ENCODE peak calls at places on chromosomes 12 and 14, in five cellular contexts. N is T-cell, W is omental fat pad, X is iPS-NIHi11, G is cardiac fibroblast. I is an unnamed sample.

GRCh38 chr12:90234455-90234854 is 525.8 kb upstream of the ATP2B1 start:
- DNase-seq in N (no peak), W (no peak), X (no peak), G (peak), I (no peak)

GRCh38 chr14:31360919-31361662 is 59.3 kb downstream of the HEATR5A start:
- DNase-seq in N (no peak), W (no peak), X (no peak), G (no peak), I (no peak)

GRCh38 chr12:128388461-128388921 is 121.5 kb downstream of the TMEM132C start:
- DNase-seq in N (peak), W (no peak), X (no peak), G (peak), I (peak)

GRCh38 chr12:2998789-2999264 is 39.6 kb downstream of the TEAD4 start:
- DNase-seq in N (no peak), W (no peak), X (peak), G (peak), I (no peak)

GRCh38 chr14:49036236-49036635 is 549.9 kb downstream of the RPS29 start:
- DNase-seq in N (no peak), W (no peak), X (no peak), G (no peak), I (no peak)

GRCh38 chr14:99274346-99275221 is 2.6 kb upstream of the BCL11B start:
- DNase-seq in N (no peak), W (no peak), X (peak), G (peak), I (peak)

GRCh38 chr12:103745962-103746361 is 95.1 kb downstream of the NT5DC3 start:
- DNase-seq in N (no peak), W (no peak), X (peak), G (no peak), I (no peak)

GRCh38 chr12:94225506-94225905 is 77.1 kb downstream of the PLXNC1 start:
- DNase-seq in N (no peak), W (no peak), X (no peak), G (no peak), I (no peak)

GRCh38 chr14:94011795-94012194 is 14.3 kb upstream of the OTUB2 start:
- DNase-seq in N (no peak), W (no peak), X (no peak), G (no peak), I (no peak)

GRCh38 chr12:122318607-122319311 is 52.5 kb upstream of the VPS33A start:
- DNase-seq in N (no peak), W (no peak), X (no peak), G (peak), I (no peak)

GRCh38 chr12:108356902-108357806 is 18.0 kb upstream of the CMKLR1 start:
- DNase-seq in N (no peak), W (no peak), X (no peak), G (no peak), I (no peak)

GRCh38 chr14:83706555-83706954 is 1823.4 kb upstream of the FLRT2 start:
- DNase-seq in N (no peak), W (no peak), X (peak), G (no peak), I (peak)

GRCh38 chr14:84857129-84857528 is 672.8 kb upstream of the FLRT2 start:
- DNase-seq in N (no peak), W (no peak), X (no peak), G (no peak), I (no peak)

GRCh38 chr14:47948981-47949380 is 273.6 kb upstream of the MDGA2 start:
- DNase-seq in N (no peak), W (no peak), X (peak), G (no peak), I (peak)

GRCh38 chr12:97501422-97501821 is 38.8 kb downstream of the RMST start:
- DNase-seq in N (no peak), W (no peak), X (no peak), G (no peak), I (no peak)

GRCh38 chr12:125330645-125331341 is 265.6 kb downstream of the AACS start:
- DNase-seq in N (no peak), W (no peak), X (peak), G (peak), I (peak)

GRCh38 chr14:93039649-93040315 is 75.9 kb downstream of the ITPK1 start:
- DNase-seq in N (no peak), W (no peak), X (no peak), G (peak), I (no peak)

GRCh38 chr14:58572092-58572853 is 65.5 kb upstream of the DACT1 start:
- DNase-seq in N (peak), W (no peak), X (no peak), G (peak), I (no peak)

GRCh38 chr12:109557809-109558208 is 15.5 kb downstream of the MMAB start:
- DNase-seq in N (no peak), W (no peak), X (no peak), G (no peak), I (no peak)

GRCh38 chr14:76546426-76547221 is 170.7 kb downstream of the ESRRB start:
- DNase-seq in N (no peak), W (no peak), X (peak), G (no peak), I (peak)

GRCh38 chr12:69150796-69151127 is 88.6 kb upstream of the CPSF6 start:
- DNase-seq in N (no peak), W (no peak), X (no peak), G (no peak), I (no peak)

I was measured in NCI-H748 treated with DMSO at 0.1 percent for 48 hours.